ENCODE peak calls at places on chromosome 19, in ten cellular contexts. P is effector memory CD8-positive, alpha-beta T cell; O is glutamatergic neuron; C is fibroblast of villous mesenchyme; V is stimulated activated CD8-positive, alpha-beta memory T cell treated with anti-CD3 and anti-CD28 coated beads, Interleukin-2, amount 100 ng/mL, for 48 hours; F is pancreas; L is HS-5; K is ELR; I is HFF-Myc; U is EL. G is an unnamed sample.

GRCh38 chr19:30361721-30362120 is 10.5 kb upstream of the ZNF536 start:
- DNase-seq in P (no peak), O (no peak), C (no peak), V (no peak), F (no peak), L (no peak), K (no peak), I (no peak), U (no peak), G (no peak)

GRCh38 chr19:23509686-23510450 is 114.6 kb upstream of the ZNF91 start:
- DNase-seq in P (no peak), O (no peak), C (no peak), V (no peak), F (no peak), L (no peak), K (peak), I (no peak), U (peak), G (no peak)

GRCh38 chr19:37551123-37551993 is 43.2 kb downstream of the ZNF571 start:
- DNase-seq in P (peak), O (peak), C (peak), V (peak), F (no peak), L (no peak), K (peak), I (no peak), U (peak), G (no peak)

GRCh38 chr19:46944123-46944718 is 75.4 kb upstream of the NPAS1 start:
- DNase-seq in P (no peak), O (no peak), C (no peak), V (no peak), F (no peak), L (no peak), K (no peak), I (no peak), U (no peak), G (no peak)

GRCh38 chr19:18606281-18607221 is at the start of gene CRLF1:
- DNase-seq in P (no peak), O (no peak), C (no peak), V (no peak), F (no peak), L (no peak), K (no peak), I (no peak), U (no peak), G (no peak)

GRCh38 chr19:35457173-35457572 is 9.1 kb downstream of the FFAR2 start:
- DNase-seq in P (no peak), O (no peak), C (no peak), V (no peak), F (no peak), L (no peak), K (no peak), I (no peak), U (no peak), G (no peak)

GRCh38 chr19:1503089-1503924 is 9.5 kb downstream of the ADAMTSL5 start:
- DNase-seq in P (peak), O (peak), C (peak), V (peak), F (peak), L (no peak), K (peak), I (no peak), U (peak), G (no peak)

GRCh38 chr19:3500429-3501101 is at the start of gene DOHH:
- DNase-seq in P (peak), O (peak), C (peak), V (peak), F (peak), L (peak), K (peak), I (peak), U (peak), G (peak)

GRCh38 chr19:5166262-5166661 is 174.3 kb downstream of the PTPRS start:
- DNase-seq in P (no peak), O (no peak), C (peak), V (no peak), F (no peak), L (no peak), K (peak), I (peak), U (peak), G (no peak)

GRCh38 chr19:33394006-33394722 is 20.7 kb downstream of the CEBPG start:
- DNase-seq in P (no peak), O (no peak), C (peak), V (no peak), F (peak), L (peak), K (peak), I (no peak), U (peak), G (no peak)

GRCh38 chr19:49683814-49684250 is 5.6 kb upstream of the ADM5 start:
- DNase-seq in P (no peak), O (no peak), C (no peak), V (no peak), F (no peak), L (no peak), K (no peak), I (no peak), U (no peak), G (no peak)

GRCh38 chr19:51259348-51260245 is 8.7 kb downstream of the SIGLECL1 start:
- DNase-seq in P (no peak), O (peak), C (peak), V (peak), F (no peak), L (no peak), K (peak), I (no peak), U (peak), G (no peak)

GRCh38 chr19:51338563-51339312 is 3.2 kb downstream of the VSIG10L start:
- DNase-seq in P (peak), O (peak), C (peak), V (peak), F (peak), L (peak), K (peak), I (no peak), U (peak), G (no peak)

GRCh38 chr19:7823902-7824301 is 6.1 kb upstream of the EVI5L start:
- DNase-seq in P (no peak), O (no peak), C (no peak), V (no peak), F (no peak), L (no peak), K (no peak), I (no peak), U (no peak), G (no peak)

GRCh38 chr19:355134-355533 is 10.5 kb upstream of the MIER2 start:
- DNase-seq in P (no peak), O (no peak), C (no peak), V (no peak), F (no peak), L (no peak), K (no peak), I (no peak), U (no peak), G (no peak)

GRCh38 chr19:29884466-29884865 is 57.6 kb upstream of the URI1 start:
- DNase-seq in P (no peak), O (no peak), C (no peak), V (no peak), F (no peak), L (no peak), K (no peak), I (no peak), U (no peak), G (no peak)

GRCh38 chr19:38975861-38976271 is 324 bp upstream of the FBXO17 start:
- DNase-seq in P (no peak), O (peak), C (peak), V (no peak), F (no peak), L (no peak), K (peak), I (no peak), U (peak), G (no peak)

GRCh38 chr19:50780753-50781480 is 9.3 kb upstream of the ACP4 start:
- DNase-seq in P (no peak), O (peak), C (no peak), V (no peak), F (no peak), L (no peak), K (no peak), I (no peak), U (no peak), G (no peak)

GRCh38 chr19:44212250-44212864 is at the start of gene ZNF227:
- DNase-seq in P (peak), O (peak), C (peak), V (peak), F (peak), L (peak), K (peak), I (peak), U (peak), G (peak)

GRCh38 chr19:48669903-48670668 is 2.7 kb downstream of the NTN5 start:
- DNase-seq in P (no peak), O (no peak), C (no peak), V (no peak), F (no peak), L (no peak), K (no peak), I (no peak), U (no peak), G (no peak)

GRCh38 chr19:38649305-38650179 is 2.1 kb downstream of the ACTN4 start:
- DNase-seq in P (no peak), O (no peak), C (no peak), V (no peak), F (peak), L (no peak), K (peak), I (no peak), U (peak), G (no peak)

GRCh38 chr19:40424637-40425449 is 949 bp downstream of the SERTAD1 start:
- DNase-seq in P (no peak), O (no peak), C (peak), V (no peak), F (no peak), L (no peak), K (peak), I (no peak), U (peak), G (no peak)

GRCh38 chr19:46489445-46490272 is 6.0 kb downstream of the PNMA8B start:
- DNase-seq in P (no peak), O (peak), C (peak), V (no peak), F (peak), L (no peak), K (no peak), I (no peak), U (peak), G (no peak)

GRCh38 chr19:50772408-50773311 is 2.4 kb downstream of the GPR32 start:
- DNase-seq in P (no peak), O (no peak), C (peak), V (no peak), F (no peak), L (no peak), K (peak), I (no peak), U (peak), G (no peak)

GRCh38 chr19:13103961-13104847 is 1.5 kb upstream of the LYL1 start:
- DNase-seq in P (peak), O (peak), C (no peak), V (peak), F (no peak), L (no peak), K (no peak), I (no peak), U (no peak), G (no peak)

GRCh38 chr19:36686365-36687213 is 823 bp upstream of the ZNF567 start:
- DNase-seq in P (no peak), O (no peak), C (peak), V (no peak), F (peak), L (no peak), K (peak), I (no peak), U (peak), G (no peak)

GRCh38 chr19:16076958-16077611 is 790 bp downstream of the TPM4 start:
- DNase-seq in P (no peak), O (peak), C (no peak), V (no peak), F (peak), L (no peak), K (peak), I (no peak), U (no peak), G (no peak)

GRCh38 chr19:41353466-41354342 is at the start of gene TGFB1:
- DNase-seq in P (peak), O (peak), C (peak), V (peak), F (peak), L (no peak), K (peak), I (no peak), U (peak), G (no peak)